ENCODE peak calls at places on chromosomes 16 and 17, in seven cellular contexts. J is lung, S is kidney, H is mammary epithelial cell, C is left ventricle myocardium inferior, T is H9, Y is heart right ventricle. D is an unnamed sample.

GRCh38 chr16:17397499-17397891 is 73.3 kb downstream of the XYLT1 start:
- DNase-seq in J (no peak), C (no peak), S (no peak), H (no peak), T (no peak), Y (peak; percentile 32), D (no peak)

GRCh38 chr16:86195863-86196630 is 297.1 kb downstream of the IRF8 start:
- DNase-seq in J (no peak), S (no peak), H (no peak), C (no peak), T (peak; percentile 62), Y (no peak), D (peak; percentile 31)

GRCh38 chr17:41642252-41643156 is 18.1 kb upstream of the KRT17 start:
- DNase-seq in H (peak; percentile 71), Y (no peak), C (no peak), J (no peak), T (no peak), S (no peak), D (no peak)

GRCh38 chr16:88633684-88634140 is 4.7 kb upstream of the IL17C start:
- DNase-seq in C (no peak), Y (no peak), H (peak; percentile 24), S (peak; percentile 80), J (no peak), T (peak; percentile 86), D (no peak)

GRCh38 chr16:87850009-87851006 is 19.0 kb downstream of the SLC7A5 start:
- DNase-seq in T (peak; percentile 86), C (peak; percentile 60), S (no peak), J (peak; percentile 63), Y (peak; percentile 58), H (no peak), D (no peak)

GRCh38 chr16:73506568-73507056 is 458.7 kb upstream of the ZFHX3 start:
- DNase-seq in T (no peak), S (no peak), Y (no peak), J (no peak), C (no peak), H (no peak), D (no peak)

GRCh38 chr16:397736-398332 is 835 bp downstream of the NME4 start:
- DNase-seq in J (no peak), H (no peak), C (peak; percentile 74), T (peak; percentile 92), S (peak; percentile 93), Y (peak; percentile 73), D (no peak)

GRCh38 chr16:23504453-23505179 is 5.7 kb downstream of the GGA2 start:
- DNase-seq in S (peak; percentile 81), Y (peak; percentile 16), T (peak; percentile 43), J (peak; percentile 66), H (peak; percentile 96), C (no peak), D (no peak)

GRCh38 chr17:76852843-76853242 is 15.4 kb upstream of the MGAT5B start:
- DNase-seq in H (no peak), Y (no peak), J (no peak), T (no peak), S (no peak), C (no peak), D (no peak)

GRCh38 chr17:43768382-43768781 is 9.8 kb upstream of the SOST start:
- DNase-seq in S (no peak), J (peak; percentile 53), Y (peak; percentile 74), C (peak; percentile 75), H (no peak), T (no peak), D (no peak)

GRCh38 chr16:53768593-53768992 is 64.6 kb downstream of the FTO start:
- DNase-seq in Y (no peak), T (no peak), C (no peak), S (no peak), J (peak; percentile 37), H (peak; percentile 94), D (no peak)

GRCh38 chr17:63652106-63652505 is 29.9 kb downstream of the MAP3K3 start:
- DNase-seq in Y (no peak), S (no peak), T (no peak), H (no peak), C (no peak), J (no peak), D (no peak)

GRCh38 chr16:50719401-50720337 is 22.2 kb upstream of the CYLD start:
- DNase-seq in S (no peak), J (no peak), C (no peak), Y (no peak), T (peak; percentile 54), H (peak; percentile 58), D (no peak)

GRCh38 chr17:80491478-80492342 is 15.3 kb upstream of the NPTX1 start:
- DNase-seq in Y (no peak), J (no peak), T (peak; percentile 77), H (no peak), C (no peak), S (peak; percentile 18), D (no peak)

GRCh38 chr17:2776589-2777241 is 19.5 kb upstream of the RAP1GAP2 start:
- DNase-seq in C (no peak), J (no peak), H (no peak), S (no peak), Y (no peak), T (peak; percentile 90), D (no peak)

GRCh38 chr17:77737442-77738265 is 220.8 kb upstream of the TNRC6C start:
- DNase-seq in C (no peak), S (peak; percentile 52), J (peak; percentile 47), T (peak; percentile 24), Y (peak; percentile 5), H (no peak), D (no peak)

GRCh38 chr17:82287849-82288601 is 14.5 kb upstream of the CSNK1D start:
- DNase-seq in T (no peak), H (no peak), Y (peak; percentile 87), C (peak; percentile 83), S (peak; percentile 96), J (peak; percentile 88), D (no peak)

GRCh38 chr16:4689091-4689671 is 4.2 kb upstream of the NUDT16L1 start:
- DNase-seq in C (no peak), H (no peak), J (no peak), Y (no peak), T (no peak), S (peak; percentile 68), D (no peak)

GRCh38 chr17:49696233-49696761 is 11.5 kb downstream of the SLC35B1 start:
- DNase-seq in C (no peak), T (no peak), H (no peak), J (no peak), Y (no peak), S (no peak), D (no peak)

GRCh38 chr17:44502598-44503079 is 567 bp downstream of the GPATCH8 start:
- DNase-seq in Y (no peak), T (no peak), S (peak; percentile 82), C (no peak), J (no peak), H (peak; percentile 47), D (no peak)

GRCh38 chr17:81925860-81926450 is 1.6 kb downstream of the MAFG start:
- DNase-seq in H (no peak), S (no peak), T (no peak), J (no peak), C (no peak), Y (no peak), D (no peak)

GRCh38 chr16:85293899-85294642 is 181.8 kb upstream of the CIBAR2 start:
- DNase-seq in J (no peak), H (no peak), Y (no peak), S (no peak), C (no peak), T (no peak), D (no peak)

GRCh38 chr16:75262104-75262799 is 10.8 kb upstream of the BCAR1 start:
- DNase-seq in T (peak; percentile 28), H (no peak), C (peak; percentile 36), Y (peak; percentile 24), S (peak; percentile 74), J (no peak), D (no peak)

GRCh38 chr16:75263291-75263962 is 12.0 kb upstream of the BCAR1 start:
- DNase-seq in S (no peak), H (no peak), J (no peak), C (no peak), T (peak; percentile 27), Y (no peak), D (no peak)

GRCh38 chr16:75261590-75262078 is 10.2 kb upstream of the BCAR1 start:
- DNase-seq in C (no peak), J (no peak), H (no peak), Y (no peak), S (no peak), T (no peak), D (no peak)

GRCh38 chr16:75263963-75264445 is 12.6 kb upstream of the BCAR1 start:
- DNase-seq in J (no peak), Y (peak; percentile 41), S (peak; percentile 68), H (no peak), T (no peak), C (no peak), D (no peak)

GRCh38 chr16:75262800-75263127 is 11.3 kb upstream of the BCAR1 start:
- DNase-seq in J (no peak), H (no peak), T (no peak), Y (no peak), C (no peak), S (no peak), D (no peak)
- H3K4me1 ChIP-seq in J (peaks cover 30% of the 10 kb centered on the region), H (peaks cover 59% of the 10 kb centered on the region), T (peaks cover 6% of the 10 kb centered on the region), Y (peaks cover 44% of the 10 kb centered on the region), C (peaks cover 96% of the 10 kb centered on the region), S (peaks cover 51% of the 10 kb centered on the region), D (peaks cover 11% of the 10 kb centered on the region)

GRCh38 chr16:9105189-9105588 is 13.7 kb downstream of the HAPSTR1 start:
- DNase-seq in Y (no peak), C (no peak), H (no peak), J (no peak), S (no peak), T (no peak), D (no peak)

GRCh38 chr16:9109255-9109654 is 17.8 kb downstream of the HAPSTR1 start:
- DNase-seq in Y (no peak), S (no peak), H (no peak), T (no peak), C (no peak), J (peak; percentile 10), D (no peak)

GRCh38 chr16:9103546-9103945 is 12.1 kb downstream of the HAPSTR1 start:
- DNase-seq in T (no peak), C (no peak), Y (no peak), J (peak; percentile 25), H (no peak), S (peak; percentile 33), D (no peak)

GRCh38 chr16:9102943-9103342 is 11.5 kb downstream of the HAPSTR1 start:
- DNase-seq in C (no peak), T (no peak), H (no peak), J (peak; percentile 6), Y (no peak), S (no peak), D (no peak)

GRCh38 chr16:9107025-9107970 is 15.9 kb downstream of the HAPSTR1 start:
- DNase-seq in Y (no peak), S (no peak), C (no peak), J (peak; percentile 11), H (no peak), T (no peak), D (no peak)
- H3K4me1 ChIP-seq in Y (peaks cover 24% of the 10 kb centered on the region), S (peaks cover 25% of the 10 kb centered on the region), C (peaks cover 100% of the 10 kb centered on the region), J (peaks cover 65% of the 10 kb centered on the region), H (peaks cover 20% of the 10 kb centered on the region), T (peaks cover 11% of the 10 kb centered on the region), D (peaks cover 6% of the 10 kb centered on the region)

GRCh38 chr17:1076299-1076981 is 79.5 kb downstream of the TIMM22 start:
- DNase-seq in C (no peak), J (no peak), T (no peak), Y (no peak), H (no peak), S (peak; percentile 48), D (no peak)
- H3K4me1 ChIP-seq in C (peaks cover 58% of the 10 kb centered on the region), J (no peaks in the 10 kb centered on the region), T (peaks cover 2% of the 10 kb centered on the region), Y (peaks cover 7% of the 10 kb centered on the region), H (peaks cover 16% of the 10 kb centered on the region), S (peaks cover 2% of the 10 kb centered on the region), D (peaks cover 2% of the 10 kb centered on the region)

GRCh38 chr17:64661731-64661980 is 451 bp downstream of the SMURF2 start:
- DNase-seq in T (no peak), C (no peak), J (peak; percentile 45), H (no peak), S (peak; percentile 88), Y (peak; percentile 51), D (no peak)
- H3K4me1 ChIP-seq in T (no peaks in the 10 kb centered on the region), C (peaks cover 49% of the 10 kb centered on the region), J (peaks cover 9% of the 10 kb centered on the region), H (peaks cover 26% of the 10 kb centered on the region), S (peaks cover 5% of the 10 kb centered on the region), Y (no peaks in the 10 kb centered on the region), D (no peaks in the 10 kb centered on the region)

D was measured in iPS DF 6.9.